ENCODE peak calls at places on chromosome 15, in four cellular contexts. P, K, Q and N are unnamed samples.

GRCh38 chr15:65082303-65082958 is 5.9 kb downstream of the KBTBD13 start:
- DNase-seq in P (no peak), K (no peak), Q (no peak), N (no peak)

GRCh38 chr15:90829942-90830440 is 38.4 kb upstream of the FURIN start:
- DNase-seq in P (peak; percentile 55), K (no peak), Q (no peak), N (no peak)

GRCh38 chr15:26967719-26968269 is 3.2 kb upstream of the GABRG3 start:
- DNase-seq in P (no peak), K (no peak), Q (no peak), N (no peak)

GRCh38 chr15:41585140-41586047 is 26.4 kb downstream of the TYRO3 start:
- DNase-seq in P (no peak), K (peak; percentile 44), Q (peak; percentile 69), N (no peak)

GRCh38 chr15:49135893-49136292 is 19.5 kb downstream of the COPS2 start:
- DNase-seq in P (no peak), K (peak; percentile 92), Q (no peak), N (no peak)

GRCh38 chr15:66390670-66391069 is 4.0 kb downstream of the MAP2K1 start:
- DNase-seq in P (no peak), K (no peak), Q (no peak), N (no peak)

GRCh38 chr15:55770808-55771207 is 27.9 kb upstream of the PRTG start:
- DNase-seq in P (no peak), K (no peak), Q (no peak), N (no peak)

GRCh38 chr15:27268923-27269322 is 297.9 kb downstream of the GABRG3 start:
- DNase-seq in P (no peak), K (no peak), Q (no peak), N (no peak)

GRCh38 chr15:84947947-84948830 is 33.5 kb upstream of the PDE8A start:
- DNase-seq in P (peak; percentile 44), K (peak; percentile 96), Q (no peak), N (no peak)

GRCh38 chr15:65942436-65942835 is 73.1 kb downstream of the RAB11A start:
- DNase-seq in P (no peak), K (no peak), Q (no peak), N (no peak)

GRCh38 chr15:41936649-41937567 is 35.4 kb downstream of the EHD4 start:
- DNase-seq in P (no peak), K (peak; percentile 55), Q (peak; percentile 65), N (no peak)

GRCh38 chr15:75360391-75360790 is 8.0 kb downstream of the MAN2C1 start:
- DNase-seq in P (no peak), K (no peak), Q (no peak), N (no peak)

GRCh38 chr15:52337198-52337853 is 41.7 kb upstream of the MYO5C start:
- DNase-seq in P (no peak), K (peak; percentile 77), Q (no peak), N (no peak)

GRCh38 chr15:68795298-68795848 is 25.3 kb downstream of the ANP32A start:
- DNase-seq in P (peak; percentile 94), K (peak; percentile 57), Q (peak; percentile 94), N (peak; percentile 94)

GRCh38 chr15:70079831-70080230 is 17.9 kb downstream of the TLE3 start:
- DNase-seq in P (no peak), K (no peak), Q (no peak), N (no peak)

GRCh38 chr15:52011711-52012144 is 7.3 kb upstream of the MAPK6 start:
- DNase-seq in P (no peak), K (no peak), Q (no peak), N (no peak)

GRCh38 chr15:100765458-100766224 is 114.0 kb upstream of the ALDH1A3 start:
- DNase-seq in P (no peak), K (no peak), Q (peak; percentile 25), N (no peak)

GRCh38 chr15:55530861-55531313 is 22.9 kb upstream of the DNAAF4 start:
- DNase-seq in P (no peak), K (peak; percentile 68), Q (no peak), N (no peak)

GRCh38 chr15:25743909-25744275 is 119.2 kb downstream of the ATP10A start:
- DNase-seq in P (no peak), K (no peak), Q (no peak), N (no peak)

GRCh38 chr15:67783303-67783702 is 42.0 kb upstream of the SKOR1 start:
- DNase-seq in P (no peak), K (no peak), Q (no peak), N (no peak)

GRCh38 chr15:59632714-59633113 is 21.1 kb downstream of the GCNT3 start:
- DNase-seq in P (no peak), K (no peak), Q (no peak), N (no peak)

GRCh38 chr15:42274693-42274971 is 1.4 kb upstream of the TMEM87A start:
- DNase-seq in P (no peak), K (no peak), Q (peak; percentile 46), N (no peak)

GRCh38 chr15:33207646-33208045 is 13.1 kb upstream of the FMN1 start:
- DNase-seq in P (no peak), K (no peak), Q (no peak), N (no peak)

GRCh38 chr15:41695750-41696436 is 35.7 kb downstream of the MGA start:
- DNase-seq in P (no peak), K (peak; percentile 73), Q (no peak), N (no peak)

GRCh38 chr15:49154799-49155109 is 645 bp downstream of the COPS2 start:
- DNase-seq in P (no peak), K (no peak), Q (no peak), N (no peak)

GRCh38 chr15:36769110-36769509 is 189.7 kb downstream of the CDIN1 start:
- DNase-seq in P (no peak), K (peak; percentile 84), Q (no peak), N (no peak)

GRCh38 chr15:66846031-66846430 is 144.0 kb downstream of the SMAD6 start:
- DNase-seq in P (no peak), K (no peak), Q (no peak), N (no peak)

GRCh38 chr15:73593278-73594074 is 39.7 kb downstream of the NPTN start:
- DNase-seq in P (no peak), K (peak; percentile 46), Q (no peak), N (no peak)

GRCh38 chr15:40332138-40332781 is 8.5 kb downstream of the CCDC9B start:
- DNase-seq in P (no peak), K (no peak), Q (no peak), N (no peak)

GRCh38 chr15:40334541-40334940 is 6.2 kb downstream of the CCDC9B start:
- DNase-seq in P (no peak), K (no peak), Q (no peak), N (no peak)

GRCh38 chr15:40334941-40335795 is 5.6 kb downstream of the CCDC9B start:
- DNase-seq in P (peak; percentile 81), K (no peak), Q (peak; percentile 67), N (no peak)

GRCh38 chr15:40331637-40332036 is 8.1 kb downstream of the INAFM2 start:
- DNase-seq in P (no peak), K (no peak), Q (no peak), N (no peak)

GRCh38 chr15:40333922-40334492 is 6.7 kb downstream of the CCDC9B start:
- DNase-seq in P (peak; percentile 86), K (peak; percentile 86), Q (peak; percentile 82), N (peak; percentile 60)
- H3K4me3 ChIP-seq in P (no peak overlapping the region), K (no peak overlapping the region), Q (peak overlapping the region; percentile 22), N (no peak overlapping the region)

DNA sequence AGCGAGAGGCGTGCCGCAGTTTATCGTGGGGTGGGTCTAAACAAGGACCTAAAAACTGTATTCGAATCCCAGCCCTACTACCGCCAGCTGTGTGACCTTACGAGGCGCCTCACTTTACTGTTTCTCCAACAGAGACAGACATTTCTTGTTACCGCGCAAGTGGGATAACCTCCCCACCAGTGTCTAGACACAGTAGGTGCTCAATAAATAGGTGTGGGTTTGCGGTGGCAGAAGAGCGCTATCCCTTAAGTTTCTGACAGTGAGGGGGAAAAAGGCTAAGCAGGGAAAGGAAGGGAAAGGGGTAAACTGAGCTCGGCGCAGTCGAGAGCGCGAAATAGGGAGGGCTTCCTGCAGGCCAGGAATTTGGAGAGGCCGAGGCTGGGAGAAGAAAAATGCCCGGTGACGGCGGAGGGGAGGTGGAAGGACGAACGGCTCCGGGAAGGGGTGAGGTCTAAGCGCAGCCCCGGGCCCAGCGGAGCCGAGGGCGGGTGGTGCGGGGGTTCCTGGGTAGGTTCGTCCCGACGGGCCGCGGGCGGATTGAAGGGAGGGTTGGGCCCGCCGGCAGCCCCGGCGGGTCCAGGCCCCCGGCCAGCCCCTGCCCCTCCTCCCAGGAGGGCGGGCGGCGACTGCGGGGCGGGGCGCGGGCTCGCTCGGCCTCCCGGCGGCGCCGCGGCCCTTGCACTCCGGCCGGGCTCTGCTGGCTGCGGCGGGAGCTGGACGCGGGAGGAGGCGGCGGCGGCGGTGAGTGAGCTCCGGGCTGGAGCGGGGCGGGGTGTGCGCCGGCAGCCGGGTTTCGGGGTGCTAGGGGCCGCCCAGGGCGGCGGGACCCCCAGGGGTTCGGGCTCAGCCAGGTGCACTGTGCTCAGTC is at the start of gene CGNL1:
- DNase-seq in P (peak; percentile 43), K (no peak), Q (peak; percentile 59), N (no peak)
- H3K4me3 ChIP-seq in P (peak within 1 kb of the TSS; percentile 57), K (peak within 1 kb of the TSS; percentile 32), Q (peak within 1 kb of the TSS; percentile 73), N (peak within 1 kb of the TSS; percentile 93)

GRCh38 chr15:61063875-61064320 is 165.2 kb downstream of the RORA start:
- DNase-seq in P (no peak), K (no peak), Q (no peak), N (no peak)
- H3K4me3 ChIP-seq in P (no peak overlapping the region), K (no peak overlapping the region), Q (no peak overlapping the region), N (no peak overlapping the region)

DNA sequence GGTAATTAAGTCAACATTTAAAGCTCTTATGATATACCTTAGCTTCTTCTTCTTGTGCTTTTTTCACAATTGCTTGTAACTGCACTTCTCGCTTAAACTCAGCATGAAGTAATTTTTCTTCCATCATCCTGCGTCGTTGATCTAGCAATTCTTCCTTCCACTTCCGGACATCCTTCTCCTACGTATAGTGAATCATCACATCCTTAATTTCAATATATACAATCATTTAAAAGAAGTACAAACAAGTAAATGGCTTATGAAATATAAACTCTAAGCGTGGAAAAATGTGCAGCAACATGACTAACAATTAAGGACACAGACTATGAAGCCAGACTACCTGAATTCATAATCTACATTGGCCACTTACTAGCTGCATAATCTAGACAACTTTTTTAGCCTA is 151.4 kb downstream of the SCAPER start:
- DNase-seq in P (no peak), K (peak; percentile 44), Q (no peak), N (no peak)
- H3K4me3 ChIP-seq in P (no peak overlapping the region), K (no peak overlapping the region), Q (no peak overlapping the region), N (no peak overlapping the region)

GRCh38 chr15:34584321-34584668 is 844 bp upstream of the GOLGA8B start:
- DNase-seq in P (no peak), K (no peak), Q (no peak), N (no peak)
- H3K4me3 ChIP-seq in P (peak overlapping the region; percentile 66), K (peak overlapping the region; percentile 93), Q (peak overlapping the region; percentile 71), N (peak overlapping the region; percentile 61)

GRCh38 chr15:89379423-89379735 is 44.8 kb upstream of the POLG start:
- DNase-seq in P (no peak), K (no peak), Q (no peak), N (no peak)
- H3K4me3 ChIP-seq in P (no peak overlapping the region), K (no peak overlapping the region), Q (peak overlapping the region; percentile 61), N (peak overlapping the region; percentile 48)

GRCh38 chr15:93070136-93070535 is 18.9 kb downstream of the RGMA start:
- DNase-seq in P (no peak), K (no peak), Q (peak; percentile 46), N (no peak)
- H3K4me3 ChIP-seq in P (no peak overlapping the region), K (no peak overlapping the region), Q (peak overlapping the region; percentile 87), N (peak overlapping the region; percentile 79)

GRCh38 chr15:57146394-57147140 is 228.1 kb downstream of the TCF12 start:
- DNase-seq in P (no peak), K (peak; percentile 73), Q (no peak), N (no peak)
- H3K4me3 ChIP-seq in P (no peak overlapping the region), K (peak overlapping the region; percentile 20), Q (peak overlapping the region; percentile 44), N (peak overlapping the region; percentile 6)